ENCODE peak calls at places on chromosomes 4 and X, in eight cellular contexts. One of them, this sample, is unnamed.

GRCh38 chr4:35087216-35087615 is 1157.1 kb downstream of the ARAP2 start:
- DNase-seq in breast epithelium: no peak
- DNase-seq in CD8-positive, alpha-beta T cell: no peak
- DNase-seq in heart right ventricle: no peak
- DNase-seq in IMR-90: no peak
- DNase-seq in HCT116: no peak
- DNase-seq in left lung: no peak
- DNase-seq in OCI-LY7: no peak
- DNase-seq in this sample: no peak

GRCh38 chrX:7330971-7331746 is 183.2 kb upstream of the PUDP start:
- DNase-seq in OCI-LY7: no peak
- DNase-seq in IMR-90: peak; percentile 85
- DNase-seq in breast epithelium: no peak
- DNase-seq in CD8-positive, alpha-beta T cell: no peak
- DNase-seq in HCT116: no peak
- DNase-seq in left lung: no peak
- DNase-seq in heart right ventricle: no peak
- DNase-seq in this sample: no peak

GRCh38 chr4:6270691-6271121 is 1.1 kb downstream of the WFS1 start:
- DNase-seq in left lung: no peak
- DNase-seq in heart right ventricle: peak; percentile 31
- DNase-seq in IMR-90: peak; percentile 7
- DNase-seq in CD8-positive, alpha-beta T cell: no peak
- DNase-seq in breast epithelium: no peak
- DNase-seq in OCI-LY7: no peak
- DNase-seq in HCT116: no peak
- DNase-seq in this sample: no peak

GRCh38 chr4:184810720-184811119 is 15.0 kb downstream of the ACSL1 start:
- DNase-seq in CD8-positive, alpha-beta T cell: no peak
- DNase-seq in breast epithelium: no peak
- DNase-seq in OCI-LY7: no peak
- DNase-seq in left lung: no peak
- DNase-seq in IMR-90: no peak
- DNase-seq in heart right ventricle: no peak
- DNase-seq in HCT116: no peak
- DNase-seq in this sample: no peak

GRCh38 chr4:92599044-92599443 is 295.3 kb downstream of the GRID2 start:
- DNase-seq in left lung: no peak
- DNase-seq in HCT116: no peak
- DNase-seq in OCI-LY7: no peak
- DNase-seq in CD8-positive, alpha-beta T cell: no peak
- DNase-seq in heart right ventricle: no peak
- DNase-seq in breast epithelium: no peak
- DNase-seq in IMR-90: no peak
- DNase-seq in this sample: no peak

GRCh38 chr4:150106886-150107285 is 28.6 kb downstream of the DCLK2 start:
- DNase-seq in IMR-90: no peak
- DNase-seq in OCI-LY7: no peak
- DNase-seq in left lung: no peak
- DNase-seq in CD8-positive, alpha-beta T cell: no peak
- DNase-seq in HCT116: no peak
- DNase-seq in heart right ventricle: no peak
- DNase-seq in breast epithelium: no peak
- DNase-seq in this sample: no peak

GRCh38 chr4:31193516-31193915 is 473.3 kb downstream of the PCDH7 start:
- DNase-seq in OCI-LY7: no peak
- DNase-seq in IMR-90: no peak
- DNase-seq in heart right ventricle: no peak
- DNase-seq in HCT116: no peak
- DNase-seq in left lung: no peak
- DNase-seq in CD8-positive, alpha-beta T cell: no peak
- DNase-seq in breast epithelium: no peak
- DNase-seq in this sample: no peak

GRCh38 chr4:1643971-1644735 is 40.0 kb downstream of the FAM53A start:
- DNase-seq in IMR-90: no peak
- DNase-seq in HCT116: no peak
- DNase-seq in heart right ventricle: no peak
- DNase-seq in CD8-positive, alpha-beta T cell: no peak
- DNase-seq in left lung: no peak
- DNase-seq in breast epithelium: no peak
- DNase-seq in OCI-LY7: no peak
- DNase-seq in this sample: no peak

GRCh38 chrX:88560673-88561330 is 186.2 kb upstream of the CPXCR1 start:
- DNase-seq in HCT116: no peak
- DNase-seq in IMR-90: no peak
- DNase-seq in breast epithelium: no peak
- DNase-seq in heart right ventricle: no peak
- DNase-seq in OCI-LY7: no peak
- DNase-seq in left lung: no peak
- DNase-seq in CD8-positive, alpha-beta T cell: no peak
- DNase-seq in this sample: no peak

GRCh38 chr4:185211641-185212040 is 2.2 kb downstream of the SNX25 start:
- DNase-seq in CD8-positive, alpha-beta T cell: no peak
- DNase-seq in OCI-LY7: no peak
- DNase-seq in breast epithelium: no peak
- DNase-seq in IMR-90: no peak
- DNase-seq in left lung: no peak
- DNase-seq in heart right ventricle: no peak
- DNase-seq in HCT116: no peak
- DNase-seq in this sample: no peak

GRCh38 chr4:113445286-113445685 is 316.3 kb downstream of the CAMK2D start:
- DNase-seq in breast epithelium: no peak
- DNase-seq in IMR-90: peak; percentile 94
- DNase-seq in left lung: peak; percentile 40
- DNase-seq in OCI-LY7: no peak
- DNase-seq in HCT116: no peak
- DNase-seq in CD8-positive, alpha-beta T cell: no peak
- DNase-seq in heart right ventricle: peak; percentile 57
- DNase-seq in this sample: no peak

GRCh38 chr4:114318309-114318708 is 280.3 kb upstream of the UGT8 start:
- DNase-seq in IMR-90: peak; percentile 80
- DNase-seq in CD8-positive, alpha-beta T cell: no peak
- DNase-seq in breast epithelium: no peak
- DNase-seq in HCT116: no peak
- DNase-seq in left lung: no peak
- DNase-seq in OCI-LY7: no peak
- DNase-seq in heart right ventricle: no peak
- DNase-seq in this sample: peak; percentile 48

GRCh38 chr4:173257732-173258717 is 76.1 kb downstream of the HMGB2 start:
- DNase-seq in HCT116: peak; percentile 63
- DNase-seq in IMR-90: peak; percentile 74
- DNase-seq in CD8-positive, alpha-beta T cell: peak; percentile 33
- DNase-seq in OCI-LY7: peak; percentile 76
- DNase-seq in heart right ventricle: peak; percentile 61
- DNase-seq in left lung: peak; percentile 44
- DNase-seq in breast epithelium: peak; percentile 28
- DNase-seq in this sample: peak; percentile 44

GRCh38 chr4:101655847-101656246 is 134.7 kb upstream of the BANK1 start:
- DNase-seq in left lung: no peak
- DNase-seq in heart right ventricle: no peak
- DNase-seq in OCI-LY7: no peak
- DNase-seq in HCT116: no peak
- DNase-seq in breast epithelium: no peak
- DNase-seq in IMR-90: no peak
- DNase-seq in CD8-positive, alpha-beta T cell: no peak
- DNase-seq in this sample: no peak

GRCh38 chr4:79623125-79623905 is 215.3 kb upstream of the GK2 start:
- DNase-seq in breast epithelium: no peak
- DNase-seq in CD8-positive, alpha-beta T cell: no peak
- DNase-seq in HCT116: no peak
- DNase-seq in OCI-LY7: no peak
- DNase-seq in IMR-90: peak; percentile 5
- DNase-seq in left lung: no peak
- DNase-seq in heart right ventricle: no peak
- DNase-seq in this sample: no peak

GRCh38 chr4:40309250-40309774 is 25.8 kb upstream of the CHRNA9 start:
- DNase-seq in OCI-LY7: peak; percentile 90
- DNase-seq in CD8-positive, alpha-beta T cell: peak; percentile 88
- DNase-seq in left lung: peak; percentile 89
- DNase-seq in IMR-90: peak; percentile 77
- DNase-seq in heart right ventricle: peak; percentile 88
- DNase-seq in HCT116: peak; percentile 77
- DNase-seq in breast epithelium: peak; percentile 86
- DNase-seq in this sample: peak; percentile 56

GRCh38 chr4:3256230-3257124 is 7.5 kb downstream of the MSANTD1 start:
- DNase-seq in IMR-90: no peak
- DNase-seq in heart right ventricle: no peak
- DNase-seq in CD8-positive, alpha-beta T cell: no peak
- DNase-seq in HCT116: no peak
- DNase-seq in left lung: peak; percentile 14
- DNase-seq in OCI-LY7: no peak
- DNase-seq in breast epithelium: no peak
- DNase-seq in this sample: no peak

GRCh38 chr4:90120037-90120436 is 7.2 kb upstream of the CCSER1 start:
- DNase-seq in OCI-LY7: no peak
- DNase-seq in breast epithelium: no peak
- DNase-seq in left lung: no peak
- DNase-seq in CD8-positive, alpha-beta T cell: no peak
- DNase-seq in IMR-90: no peak
- DNase-seq in HCT116: no peak
- DNase-seq in heart right ventricle: peak; percentile 8
- DNase-seq in this sample: no peak

GRCh38 chr4:118703118-118703517 is 17.9 kb downstream of the METTL14 start:
- DNase-seq in CD8-positive, alpha-beta T cell: no peak
- DNase-seq in heart right ventricle: no peak
- DNase-seq in OCI-LY7: no peak
- DNase-seq in left lung: no peak
- DNase-seq in breast epithelium: no peak
- DNase-seq in IMR-90: no peak
- DNase-seq in HCT116: no peak
- DNase-seq in this sample: no peak

GRCh38 chrX:88135735-88136134 is 611.3 kb upstream of the CPXCR1 start:
- DNase-seq in left lung: no peak
- DNase-seq in heart right ventricle: no peak
- DNase-seq in IMR-90: no peak
- DNase-seq in HCT116: no peak
- DNase-seq in breast epithelium: no peak
- DNase-seq in OCI-LY7: no peak
- DNase-seq in CD8-positive, alpha-beta T cell: no peak
- DNase-seq in this sample: no peak

GRCh38 chr4:144709793-144710525 is 64.0 kb downstream of the HHIP start:
- DNase-seq in OCI-LY7: no peak
- DNase-seq in left lung: no peak
- DNase-seq in heart right ventricle: peak; percentile 18
- DNase-seq in CD8-positive, alpha-beta T cell: no peak
- DNase-seq in breast epithelium: peak; percentile 40
- DNase-seq in HCT116: peak; percentile 81
- DNase-seq in IMR-90: peak; percentile 66
- DNase-seq in this sample: no peak

GRCh38 chr4:176002007-176002623 is 63.5 kb upstream of the WDR17 start:
- DNase-seq in IMR-90: no peak
- DNase-seq in HCT116: peak; percentile 18
- DNase-seq in breast epithelium: no peak
- DNase-seq in heart right ventricle: no peak
- DNase-seq in left lung: peak; percentile 47
- DNase-seq in OCI-LY7: peak; percentile 80
- DNase-seq in CD8-positive, alpha-beta T cell: no peak
- DNase-seq in this sample: no peak
- H3K27ac ChIP-seq in IMR-90: no peak overlapping the region
- H3K27ac ChIP-seq in HCT116: no peak overlapping the region
- H3K27ac ChIP-seq in breast epithelium: no peak overlapping the region
- H3K27ac ChIP-seq in heart right ventricle: no peak overlapping the region
- H3K27ac ChIP-seq in left lung: no peak overlapping the region
- H3K27ac ChIP-seq in OCI-LY7: no peak overlapping the region
- H3K27ac ChIP-seq in CD8-positive, alpha-beta T cell: no peak overlapping the region
- H3K27ac ChIP-seq in this sample: no peak overlapping the region

GRCh38 chr4:174388744-174389143 is 105.0 kb downstream of the CEP44 start:
- DNase-seq in OCI-LY7: no peak
- DNase-seq in CD8-positive, alpha-beta T cell: no peak
- DNase-seq in left lung: no peak
- DNase-seq in HCT116: no peak
- DNase-seq in heart right ventricle: no peak
- DNase-seq in breast epithelium: no peak
- DNase-seq in IMR-90: no peak
- DNase-seq in this sample: no peak
- H3K9me3 ChIP-seq in OCI-LY7: no peaks in the 10 kb centered on the region
- H3K9me3 ChIP-seq in CD8-positive, alpha-beta T cell: no peaks in the 10 kb centered on the region
- H3K9me3 ChIP-seq in left lung: no peaks in the 10 kb centered on the region
- H3K9me3 ChIP-seq in HCT116: no peaks in the 10 kb centered on the region
- H3K9me3 ChIP-seq in heart right ventricle: no peaks in the 10 kb centered on the region
- H3K9me3 ChIP-seq in breast epithelium: no peaks in the 10 kb centered on the region
- H3K9me3 ChIP-seq in IMR-90: no peaks in the 10 kb centered on the region
- H3K9me3 ChIP-seq in this sample: no peaks in the 10 kb centered on the region

DNA sequence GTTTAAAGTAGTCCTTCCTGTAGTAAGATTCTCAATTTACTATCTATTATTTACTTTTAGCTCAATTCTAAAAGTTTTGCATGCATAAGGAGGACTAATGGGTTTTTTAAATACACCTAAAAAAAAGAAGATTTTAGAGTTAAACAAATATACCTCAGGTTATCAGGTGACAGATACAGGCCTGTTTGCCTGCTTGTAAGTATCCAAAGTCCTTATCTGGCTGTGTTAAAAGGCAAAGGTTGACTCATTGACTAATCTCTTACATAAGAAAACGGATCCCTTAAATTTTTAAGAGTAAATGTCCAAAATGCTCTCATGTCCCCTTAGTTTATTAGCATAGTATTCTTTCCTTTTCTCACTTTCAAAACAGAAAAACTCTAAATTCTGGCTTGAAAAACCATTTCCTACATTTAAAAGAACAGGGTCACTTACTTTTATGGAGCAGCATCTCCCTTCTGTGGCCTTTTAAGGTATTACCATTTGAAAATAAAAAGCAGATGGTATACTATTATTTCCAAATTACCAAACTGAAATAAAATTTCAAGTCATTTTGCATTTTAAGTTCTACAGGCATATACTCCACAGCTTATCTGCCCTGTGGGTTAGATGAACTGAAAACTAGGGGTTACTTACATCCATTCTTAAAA is 4.5 kb downstream of the CBR4 start:
- DNase-seq in HCT116: no peak
- DNase-seq in heart right ventricle: no peak
- DNase-seq in IMR-90: peak; percentile 35
- DNase-seq in left lung: no peak
- DNase-seq in CD8-positive, alpha-beta T cell: no peak
- DNase-seq in breast epithelium: no peak
- DNase-seq in OCI-LY7: peak; percentile 5
- DNase-seq in this sample: no peak
- TF ChIP-seq CTCF in HCT116: peak; percentile 11
- TF ChIP-seq CTCF in heart right ventricle: peak; percentile 45
- TF ChIP-seq CTCF in IMR-90: peak; percentile 59
- TF ChIP-seq CTCF in left lung: no peak
- TF ChIP-seq CTCF in CD8-positive, alpha-beta T cell: peak; percentile 34
- TF ChIP-seq CTCF in breast epithelium: peak; percentile 13
- TF ChIP-seq CTCF in OCI-LY7: peak; percentile 70
- TF ChIP-seq CTCF in this sample: peak; percentile 51

DNA sequence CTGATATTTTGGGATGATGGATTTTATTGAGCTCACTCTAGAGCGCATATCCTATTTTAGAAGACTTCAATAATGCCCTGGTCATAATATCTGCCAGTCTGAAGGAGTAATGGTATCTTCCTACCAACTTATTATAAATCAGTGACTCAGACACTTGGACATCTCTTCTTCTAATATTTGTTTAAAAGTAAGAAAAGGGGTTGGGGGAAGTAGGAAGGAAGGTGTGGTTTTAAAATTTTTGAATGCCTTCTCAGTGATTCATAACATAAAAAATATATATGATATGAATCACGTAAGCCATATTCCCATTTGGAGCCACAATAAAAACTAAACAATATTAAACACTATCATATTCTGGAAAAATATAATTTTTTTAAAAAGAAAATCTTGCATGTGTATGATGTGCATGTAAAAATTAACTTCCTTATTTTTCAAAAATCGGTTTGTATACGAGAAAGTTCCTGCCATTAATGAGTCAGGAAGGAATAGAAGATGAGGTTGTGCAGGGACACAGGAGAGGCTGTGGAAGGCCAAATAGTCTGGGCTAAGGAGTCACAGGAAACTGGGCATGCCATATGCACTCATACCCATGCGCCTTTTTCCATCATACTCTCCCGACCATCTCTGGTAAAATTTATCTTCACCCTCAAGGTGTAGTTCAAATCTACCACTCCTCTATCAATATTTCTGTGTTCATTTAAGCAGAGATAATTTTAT is 286.5 kb downstream of the EPHA5 start:
- DNase-seq in IMR-90: no peak
- DNase-seq in OCI-LY7: no peak
- DNase-seq in left lung: no peak
- DNase-seq in breast epithelium: no peak
- DNase-seq in HCT116: no peak
- DNase-seq in CD8-positive, alpha-beta T cell: no peak
- DNase-seq in heart right ventricle: no peak
- DNase-seq in this sample: no peak
- H3K27ac ChIP-seq in IMR-90: no peak overlapping the region
- H3K27ac ChIP-seq in OCI-LY7: no peak overlapping the region
- H3K27ac ChIP-seq in left lung: no peak overlapping the region
- H3K27ac ChIP-seq in breast epithelium: no peak overlapping the region
- H3K27ac ChIP-seq in HCT116: no peak overlapping the region
- H3K27ac ChIP-seq in CD8-positive, alpha-beta T cell: no peak overlapping the region
- H3K27ac ChIP-seq in heart right ventricle: no peak overlapping the region
- H3K27ac ChIP-seq in this sample: no peak overlapping the region